ENCODE peak calls at places on chromosomes 3 and 15, in seven cellular contexts. E is GM12891, D is HepG2, J is GM12878, L is K562, X is H1, U is SK-N-SH. W is an unnamed sample.

GRCh38 chr3:46942481-46943236 is 33.9 kb downstream of the CCDC12 start:
- DNase-seq in E (no peak), D (no peak), J (no peak), L (no peak), X (no peak), U (no peak), W (no peak)

GRCh38 chr3:175179055-175179454 is 319.9 kb downstream of the NAALADL2 start:
- DNase-seq in E (no peak), D (no peak), J (no peak), L (no peak), X (no peak), U (no peak), W (no peak)

GRCh38 chr3:117932441-117932840 is 1102.2 kb downstream of the IGSF11 start:
- DNase-seq in E (no peak), D (no peak), J (no peak), L (no peak), X (no peak), U (no peak), W (no peak)

GRCh38 chr3:34386309-34386708 is 587.9 kb downstream of the PDCD6IP start:
- DNase-seq in E (no peak), D (no peak), J (no peak), L (no peak), X (no peak), U (no peak), W (no peak)

GRCh38 chr3:56680054-56680453 is 3.0 kb downstream of the TASOR start:
- DNase-seq in E (no peak), D (no peak), J (no peak), L (no peak), X (no peak), U (no peak), W (no peak)

GRCh38 chr15:52102468-52102867 is 10.1 kb downstream of the BCL2L10 start:
- DNase-seq in E (no peak), D (no peak), J (no peak), L (no peak), X (no peak), U (no peak), W (no peak)

GRCh38 chr3:186414735-186415419 is 52.8 kb upstream of the DGKG start:
- DNase-seq in E (no peak), D (no peak), J (no peak), L (no peak), X (no peak), U (no peak), W (no peak)

GRCh38 chr3:46576386-46576785 is 10.3 kb upstream of the LRRC2 start:
- DNase-seq in E (no peak), D (no peak), J (no peak), L (no peak), X (no peak), U (no peak), W (no peak)

GRCh38 chr3:164040991-164041390 is 1037.3 kb downstream of the SI start:
- DNase-seq in E (no peak), D (no peak), J (no peak), L (no peak), X (no peak), U (no peak), W (no peak)

GRCh38 chr3:184354121-184354728 is 7.2 kb downstream of the CLCN2 start:
- DNase-seq in E (peak), D (peak), J (no peak), L (peak), X (no peak), U (peak), W (peak)

GRCh38 chr15:60804986-60805949 is 326.3 kb upstream of the ICE2 start:
- DNase-seq in E (no peak), D (no peak), J (no peak), L (no peak), X (peak), U (no peak), W (no peak)

GRCh38 chr3:37198996-37199395 is 24.6 kb upstream of the LRRFIP2 start:
- DNase-seq in E (no peak), D (no peak), J (no peak), L (no peak), X (no peak), U (no peak), W (no peak)

GRCh38 chr3:141992512-141992911 is 116.1 kb downstream of the ATP1B3 start:
- DNase-seq in E (peak), D (no peak), J (peak), L (no peak), X (no peak), U (no peak), W (no peak)

GRCh38 chr3:71317749-71318458 is 265.6 kb downstream of the FOXP1 start:
- DNase-seq in E (no peak), D (peak), J (no peak), L (no peak), X (no peak), U (no peak), W (no peak)

GRCh38 chr15:65032823-65033537 is 3.5 kb upstream of the MTFMT start:
- DNase-seq in E (no peak), D (peak), J (no peak), L (peak), X (peak), U (peak), W (no peak)

GRCh38 chr3:70736009-70736408 is 423.6 kb upstream of the MDFIC2 start:
- DNase-seq in E (no peak), D (no peak), J (no peak), L (no peak), X (no peak), U (no peak), W (no peak)

GRCh38 chr3:151315846-151316245 is 774 bp downstream of the GPR87 start:
- DNase-seq in E (no peak), D (no peak), J (no peak), L (no peak), X (no peak), U (no peak), W (no peak)

GRCh38 chr15:78716651-78717050 is 75.6 kb upstream of the CHRNB4 start:
- DNase-seq in E (no peak), D (no peak), J (no peak), L (no peak), X (no peak), U (no peak), W (no peak)

GRCh38 chr3:156535162-156535627 is 19.7 kb downstream of the SSR3 start:
- DNase-seq in E (no peak), D (peak), J (no peak), L (no peak), X (peak), U (no peak), W (no peak)

GRCh38 chr3:190089711-190090110 is 31.0 kb downstream of the P3H2 start:
- DNase-seq in E (no peak), D (no peak), J (peak), L (no peak), X (no peak), U (no peak), W (no peak)

GRCh38 chr3:67196677-67197076 is 198.6 kb downstream of the KBTBD8 start:
- DNase-seq in E (no peak), D (no peak), J (no peak), L (no peak), X (no peak), U (no peak), W (no peak)

GRCh38 chr3:50299929-50300680 is 900 bp upstream of the HYAL3 start:
- DNase-seq in E (no peak), D (no peak), J (no peak), L (no peak), X (no peak), U (no peak), W (no peak)

DNA sequence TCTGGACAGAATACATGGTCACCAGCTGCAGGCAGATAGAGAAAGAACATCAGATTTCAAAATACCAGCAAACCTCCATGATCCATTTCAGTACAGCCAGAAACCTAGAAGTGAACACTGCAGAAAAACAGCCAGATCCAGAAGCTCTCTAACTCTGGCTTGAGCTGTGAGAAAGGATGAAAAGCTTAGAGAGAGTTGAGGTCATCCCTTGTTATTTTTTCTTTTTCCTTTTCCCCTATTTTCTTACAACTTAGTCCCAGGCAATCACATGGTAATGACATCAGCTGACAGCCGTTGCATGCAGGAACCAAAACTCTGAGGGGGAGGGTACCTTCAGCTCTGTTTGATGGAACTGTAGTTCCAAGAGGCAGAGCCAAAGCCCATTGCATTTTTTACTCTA is 113.2 kb downstream of the TCF12 start:
- DNase-seq in E (no peak), D (no peak), J (no peak), L (peak), X (no peak), U (peak), W (no peak)
- TF ChIP-seq TAF1 in E (no peak), D (no peak), J (no peak), L (no peak), X (no peak), U (no peak), W (no peak)

GRCh38 chr3:17032407-17033034 is 147.8 kb downstream of the PLCL2 start:
- DNase-seq in E (no peak), D (peak), J (no peak), L (peak), X (no peak), U (peak), W (no peak)
- TF ChIP-seq TAF1 in E (no peak), D (no peak), J (no peak), L (no peak), X (no peak), U (no peak), W (no peak)

GRCh38 chr3:128781164-128781563 is 55.2 kb downstream of the RAB7A start:
- DNase-seq in E (no peak), D (no peak), J (no peak), L (no peak), X (no peak), U (no peak), W (no peak)

GRCh38 chr3:128780438-128780837 is 54.5 kb downstream of the RAB7A start:
- DNase-seq in E (no peak), D (no peak), J (no peak), L (no peak), X (no peak), U (no peak), W (no peak)

GRCh38 chr3:128784228-128784627 is 58.2 kb downstream of the RAB7A start:
- DNase-seq in E (no peak), D (peak), J (no peak), L (peak), X (peak), U (peak), W (no peak)

GRCh38 chr3:128783774-128784173 is 57.8 kb downstream of the RAB7A start:
- DNase-seq in E (no peak), D (no peak), J (no peak), L (no peak), X (no peak), U (no peak), W (no peak)

DNA sequence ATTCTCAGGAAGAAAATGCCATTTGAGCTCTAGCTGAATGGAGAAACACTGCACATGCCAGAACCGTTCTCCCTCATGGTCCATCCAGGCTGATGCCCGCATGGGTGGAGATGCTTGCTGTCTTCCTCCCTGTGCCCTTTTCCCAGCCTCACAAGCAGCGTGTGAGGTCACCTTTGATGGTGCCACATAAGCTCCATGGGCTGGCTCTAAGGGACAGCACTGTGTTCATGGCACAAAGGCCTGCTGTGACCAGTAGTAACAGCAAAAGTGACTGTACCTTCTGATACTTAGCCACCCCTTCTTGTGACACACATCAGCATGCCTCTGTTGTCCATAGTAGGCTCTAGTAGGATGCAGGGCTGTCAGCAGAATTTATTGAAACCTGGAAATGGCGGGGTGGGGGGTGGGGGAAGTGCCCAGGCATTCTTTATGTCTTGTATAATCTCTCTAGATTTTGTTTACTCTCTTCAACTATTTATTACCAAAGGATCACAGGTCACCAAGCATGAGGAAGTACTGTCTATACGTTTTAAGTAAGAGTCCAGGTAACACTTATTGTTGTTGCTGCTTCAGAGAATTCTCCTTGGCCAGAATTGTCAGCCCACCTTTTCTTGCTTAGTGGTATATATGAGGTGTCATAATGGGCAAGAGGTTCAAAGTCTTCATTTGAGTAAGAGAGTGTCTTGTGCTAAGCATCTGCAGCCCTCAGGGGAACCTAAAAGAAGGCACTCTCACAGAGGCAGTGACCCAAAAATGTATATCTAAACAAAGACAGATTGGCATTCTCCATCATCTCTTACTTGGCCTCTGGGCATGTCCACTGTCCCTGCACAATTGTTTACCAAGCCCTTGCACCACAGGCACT is 56.5 kb downstream of the RAB7A start:
- DNase-seq in E (no peak), D (no peak), J (no peak), L (no peak), X (no peak), U (no peak), W (no peak)
- TF ChIP-seq TAF1 in E (no peak), D (no peak), J (no peak), L (no peak), X (no peak), U (no peak), W (no peak)

GRCh38 chr15:66701422-66702034 is 508 bp upstream of the SMAD6 start:
- DNase-seq in E (peak), D (peak), J (no peak), L (no peak), X (no peak), U (peak), W (peak)
- TF ChIP-seq TAF1 in E (no peak), D (no peak), J (no peak), L (no peak), X (no peak), U (no peak), W (no peak)

GRCh38 chr3:128380719-128381118 is 86.0 kb downstream of the DNAJB8 start:
- DNase-seq in E (no peak), D (no peak), J (no peak), L (peak), X (no peak), U (no peak), W (no peak)
- TF ChIP-seq TAF1 in E (no peak), D (no peak), J (no peak), L (no peak), X (no peak), U (no peak), W (no peak)

W was measured in GM12892.